ENCODE peak calls at places on chromosomes 13 and 19, in six cellular contexts. F, W, Y, E, N and G are unnamed samples.

GRCh38 chr13:57631607-57632275 is at the start of gene PCDH17:
- DNase-seq in Y (peak), E (no peak), F (no peak), W (no peak), N (no peak), G (no peak)

GRCh38 chr13:111253334-111253872 is 67.0 kb upstream of the TEX29 start:
- DNase-seq in E (peak), W (no peak), F (no peak), N (no peak), Y (no peak), G (no peak)

GRCh38 chr19:7069904-7070226 is 362 bp downstream of the ZNF557 start:
- DNase-seq in N (no peak), E (no peak), Y (no peak), F (no peak), W (no peak), G (no peak)

GRCh38 chr13:20148501-20149183 is 12.2 kb downstream of the GJA3 start:
- DNase-seq in N (no peak), F (no peak), E (no peak), Y (no peak), W (no peak), G (no peak)

GRCh38 chr19:48556163-48556562 is 4.2 kb downstream of the SULT2B1 start:
- DNase-seq in F (no peak), Y (peak), W (no peak), N (no peak), E (no peak), G (no peak)

GRCh38 chr19:34232566-34233481 is 21.5 kb upstream of the GARRE1 start:
- DNase-seq in E (no peak), N (no peak), W (peak), F (peak), Y (peak), G (no peak)

GRCh38 chr19:12513531-12514061 is 29.0 kb upstream of the ZNF709 start:
- DNase-seq in W (no peak), E (no peak), Y (no peak), F (no peak), N (no peak), G (no peak)

GRCh38 chr19:1941146-1942077 is at the start of gene CSNK1G2:
- DNase-seq in N (no peak), Y (no peak), E (peak), F (peak), W (no peak), G (no peak)

GRCh38 chr19:13169769-13170168 is 19.6 kb downstream of the IER2 start:
- DNase-seq in W (no peak), F (no peak), E (no peak), N (no peak), Y (peak), G (no peak)

GRCh38 chr13:111388851-111389500 is 68.5 kb downstream of the TEX29 start:
- DNase-seq in W (no peak), F (no peak), Y (no peak), N (no peak), E (peak), G (peak)

GRCh38 chr13:74206061-74206561 is 71.9 kb upstream of the KLF12 start:
- DNase-seq in W (peak), Y (peak), F (no peak), E (no peak), N (no peak), G (no peak)

GRCh38 chr19:5403968-5404640 is 51.1 kb upstream of the ZNRF4 start:
- DNase-seq in E (peak), N (peak), Y (peak), W (peak), F (peak), G (peak)

GRCh38 chr19:1806184-1807029 is 5.7 kb downstream of the ATP8B3 start:
- DNase-seq in W (no peak), N (no peak), Y (no peak), F (no peak), E (no peak), G (no peak)

GRCh38 chr13:48132961-48133360 is 38.1 kb upstream of the MED4 start:
- DNase-seq in E (no peak), N (no peak), W (no peak), Y (no peak), F (no peak), G (no peak)

GRCh38 chr19:45515807-45516401 is 8.6 kb downstream of the VASP start:
- DNase-seq in F (no peak), W (no peak), E (no peak), Y (no peak), N (no peak), G (no peak)